ENCODE peak calls at places on chromosomes 5 and 9, in ten cellular contexts. M is transverse colon, X is spleen, Y is prostate gland, I is stomach, W is A549, E is Peyer's patch, O is uterus, G is heart left ventricle, A is IMR-90. V is an unnamed sample.

GRCh38 chr5:158388018-158388417 is 529.1 kb upstream of the CLINT1 start:
- DNase-seq in Y (no peak), I (no peak), E (no peak), X (no peak), W (no peak), A (no peak), O (no peak), G (no peak), M (peak; percentile 11), V (no peak)

GRCh38 chr9:136022731-136023400 is 61.7 kb upstream of the UBAC1 start:
- DNase-seq in E (no peak), G (no peak), O (no peak), X (no peak), I (no peak), Y (no peak), M (no peak), A (no peak), W (no peak), V (no peak)

GRCh38 chr9:125343518-125344284 is 82.1 kb downstream of the GAPVD1 start:
- DNase-seq in Y (no peak), W (peak; percentile 22), G (no peak), I (no peak), M (no peak), O (no peak), X (no peak), E (no peak), A (peak; percentile 76), V (no peak)

GRCh38 chr5:113989913-113990305 is 372.0 kb upstream of the KCNN2 start:
- DNase-seq in X (no peak), A (no peak), Y (no peak), M (no peak), G (no peak), W (no peak), I (no peak), E (no peak), O (no peak), V (no peak)

GRCh38 chr5:87113848-87114247 is 153.8 kb upstream of the RASA1 start:
- DNase-seq in G (no peak), O (no peak), A (peak; percentile 89), E (no peak), Y (no peak), M (no peak), I (no peak), W (no peak), X (no peak), V (no peak)

GRCh38 chr5:145924849-145925248 is 11.5 kb upstream of the SH3RF2 start:
- DNase-seq in A (no peak), Y (no peak), X (no peak), W (no peak), M (no peak), O (no peak), E (no peak), I (no peak), G (no peak), V (no peak)

GRCh38 chr5:10018670-10019069 is 231.0 kb downstream of the ATPSCKMT start:
- DNase-seq in I (no peak), Y (no peak), W (peak; percentile 58), O (no peak), E (no peak), A (peak; percentile 96), X (no peak), G (no peak), M (no peak), V (no peak)

GRCh38 chr9:81804306-81804705 is 115.0 kb upstream of the TLE1 start:
- DNase-seq in M (no peak), A (peak; percentile 57), E (no peak), W (no peak), Y (no peak), I (no peak), O (peak; percentile 50), X (no peak), G (no peak), V (no peak)

GRCh38 chr5:129506092-129506491 is 46.0 kb downstream of the ADAMTS19 start:
- DNase-seq in G (no peak), M (no peak), E (no peak), A (peak; percentile 23), I (no peak), O (no peak), Y (no peak), X (no peak), W (no peak), V (no peak)

GRCh38 chr9:121634800-121635261 is 16.6 kb upstream of the DAB2IP start:
- DNase-seq in M (no peak), I (no peak), A (peak; percentile 13), E (no peak), O (no peak), G (no peak), Y (no peak), X (no peak), W (peak; percentile 46), V (no peak)

GRCh38 chr9:38025166-38025565 is 43.9 kb downstream of the SHB start:
- DNase-seq in O (no peak), G (no peak), Y (no peak), X (no peak), A (no peak), W (no peak), E (no peak), M (no peak), I (no peak), V (no peak)

GRCh38 chr9:23635276-23635675 is 190.8 kb downstream of the ELAVL2 start:
- DNase-seq in A (no peak), I (no peak), E (no peak), G (no peak), X (no peak), M (no peak), Y (no peak), O (no peak), W (no peak), V (no peak)

GRCh38 chr5:34412769-34413168 is 243.4 kb upstream of the RAI14 start:
- DNase-seq in G (no peak), X (no peak), E (no peak), I (no peak), M (no peak), Y (no peak), W (no peak), A (peak; percentile 65), O (no peak), V (no peak)
- TF ChIP-seq POLR2A in G (no peak), X (no peak), E (no peak), I (no peak), M (no peak), Y (no peak), W (no peak), A (no peak), O (no peak), V (no peak)

DNA sequence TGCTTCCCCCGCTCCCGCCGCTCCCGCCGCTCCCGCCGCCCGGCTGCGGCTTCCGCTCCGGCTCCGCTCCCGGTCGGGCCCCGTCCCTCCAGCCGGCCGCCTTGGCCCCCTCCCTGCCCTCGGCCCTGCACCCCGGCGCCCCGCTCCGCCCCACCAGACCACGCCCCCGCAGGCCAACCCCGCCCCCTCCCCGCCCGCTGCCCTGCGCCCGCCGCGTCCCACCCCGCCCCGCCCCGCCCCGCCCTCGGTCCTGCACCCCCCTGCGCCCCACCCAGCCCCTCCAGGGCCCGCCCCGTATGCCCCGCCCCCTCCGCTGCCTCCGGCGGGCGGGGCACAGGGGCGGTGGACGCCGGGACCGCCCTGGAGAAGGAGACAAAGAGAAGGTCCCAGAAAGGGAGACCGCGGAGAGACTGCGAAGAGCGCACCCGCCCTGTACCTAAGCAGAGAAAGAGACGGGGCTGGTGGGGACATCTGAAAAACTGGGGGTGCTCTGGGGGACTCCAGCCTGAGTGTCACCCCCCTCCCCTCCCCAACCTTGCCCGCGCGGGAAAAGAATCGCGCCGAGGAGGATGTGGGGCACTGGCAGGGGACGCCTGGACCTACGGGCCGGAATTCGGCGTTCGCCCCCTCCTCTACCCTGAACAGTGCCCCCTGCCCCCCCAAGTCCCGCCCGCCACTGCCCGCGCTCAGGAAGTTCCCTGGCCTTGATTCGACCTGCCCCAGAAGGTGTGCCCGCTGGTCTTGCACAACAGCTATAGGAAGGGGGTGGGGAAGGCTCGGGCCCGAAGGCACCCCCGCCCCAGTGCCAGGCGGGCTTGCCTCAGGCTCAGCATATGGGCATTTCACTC is 42.9 kb upstream of the STXBP1 start:
- DNase-seq in X (peak; percentile 90), I (peak; percentile 87), W (peak; percentile 78), Y (peak; percentile 88), E (peak; percentile 89), M (peak; percentile 88), O (peak; percentile 82), A (peak; percentile 72), G (peak; percentile 87), V (peak; percentile 80)
- TF ChIP-seq POLR2A in X (no peak), I (no peak), W (peak; percentile 32), Y (peak; percentile 29), E (no peak), M (peak; percentile 77), O (peak; percentile 66), A (peak; percentile 78), G (no peak), V (peak; percentile 29)

DNA sequence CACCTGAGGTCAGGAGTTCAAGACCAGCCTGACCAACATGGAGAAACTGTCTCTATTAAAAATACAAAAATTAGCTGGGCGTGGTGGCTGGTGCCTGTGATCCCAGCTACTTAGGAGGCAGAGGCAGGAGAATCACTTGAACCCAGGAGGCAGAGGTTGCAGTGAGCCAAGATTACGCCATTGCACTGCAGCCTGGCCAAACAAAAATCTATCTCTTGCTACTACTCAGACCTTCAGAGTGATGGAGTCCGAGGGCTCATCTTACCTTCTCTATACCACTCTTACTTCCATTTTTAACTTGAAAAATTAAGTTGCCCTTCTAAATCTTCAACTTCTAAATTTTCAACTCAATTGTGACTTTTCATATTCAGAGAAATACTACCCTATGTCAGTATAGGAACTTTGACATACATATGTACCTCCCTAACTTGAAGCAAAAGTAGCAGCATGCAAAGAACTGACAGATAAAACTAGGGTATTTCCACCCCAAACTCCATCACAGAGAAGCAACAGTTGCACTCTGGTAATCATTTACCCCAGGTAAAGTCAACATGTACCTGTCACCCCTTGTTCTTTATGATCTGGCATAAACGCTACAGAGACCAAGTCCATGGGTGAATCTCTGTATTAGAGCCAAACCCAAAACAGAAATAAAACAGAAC is 11.4 kb downstream of the ZFAND5 start:
- DNase-seq in I (no peak), W (peak; percentile 30), G (no peak), O (no peak), Y (no peak), X (no peak), A (no peak), E (no peak), M (no peak), V (no peak)
- TF ChIP-seq POLR2A in I (no peak), W (no peak), G (no peak), O (no peak), Y (no peak), X (no peak), A (peak; percentile 43), E (no peak), M (no peak), V (peak; percentile 29)

DNA sequence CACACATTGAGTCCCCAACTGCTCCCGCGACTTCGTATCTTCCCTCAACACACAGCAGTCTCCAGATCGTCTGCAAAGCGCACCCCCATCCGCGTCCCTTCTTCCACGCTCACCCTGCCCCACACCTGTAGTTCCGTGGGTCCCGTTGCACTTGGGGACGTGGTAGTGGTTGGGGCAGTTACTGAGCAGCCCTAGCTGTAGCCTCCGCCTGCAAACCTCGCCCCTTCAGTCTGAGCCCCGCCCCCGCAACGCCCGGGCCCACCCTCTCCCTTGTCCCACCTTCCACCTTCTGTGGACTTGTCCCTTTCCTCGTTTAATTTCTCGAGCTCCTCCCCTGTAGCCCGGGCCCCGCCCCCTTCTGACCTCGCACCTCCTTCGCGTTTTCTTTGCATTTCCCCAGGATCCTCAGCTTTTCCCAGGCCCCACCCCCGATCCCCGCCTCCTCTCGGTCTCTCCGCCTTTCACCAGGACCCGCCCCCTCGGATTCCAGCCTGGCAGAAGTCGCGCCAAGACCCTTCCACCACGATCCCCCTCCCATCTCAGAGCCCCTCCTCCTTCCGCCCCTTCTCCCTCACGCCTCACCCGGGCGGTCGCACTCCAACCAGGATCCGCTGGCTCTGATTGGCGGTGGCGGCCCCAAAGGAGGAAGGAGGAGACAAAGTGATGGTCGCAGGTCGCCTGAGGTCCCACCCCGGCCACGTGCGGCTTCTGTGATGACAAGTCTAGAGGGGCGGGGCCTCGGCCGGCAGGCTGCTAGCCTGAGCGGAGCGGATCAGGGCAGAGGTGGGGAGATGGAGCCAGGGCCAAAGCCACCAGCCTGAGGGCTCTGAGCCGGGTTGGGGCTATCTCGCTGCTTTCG is at the start of gene ATOSB:
- DNase-seq in O (peak; percentile 98), G (peak; percentile 96), A (peak; percentile 93), Y (peak; percentile 97), W (peak; percentile 96), X (peak; percentile 99), I (peak; percentile 97), M (peak; percentile 99), E (peak; percentile 99), V (peak; percentile 99)
- TF ChIP-seq POLR2A in O (peak; percentile 27), G (no peak), A (no peak), Y (peak; percentile 94), W (peak; percentile 35), X (no peak), I (no peak), M (peak; percentile 92), E (peak; percentile 66), V (peak; percentile 59)